ENCODE peak calls at places on chromosome 15, in eight cellular contexts. X is CD4-positive, alpha-beta T cell; C is AG10803; K is AG09309; Z is Peyer's patch; T is uterus; O is BJ; U is left ventricle myocardium inferior. A is an unnamed sample.

GRCh38 chr15:100918690-100919480 is at the start of gene LRRK1:
- DNase-seq in C (peak), K (no peak), T (no peak), U (peak), X (no peak), Z (peak), O (no peak), A (no peak)

GRCh38 chr15:76334438-76335004 is 2.1 kb upstream of the ISL2 start:
- DNase-seq in K (no peak), X (no peak), T (no peak), Z (no peak), O (no peak), U (no peak), C (no peak), A (no peak)

GRCh38 chr15:77144028-77144427 is 73.1 kb upstream of the TSPAN3 start:
- DNase-seq in C (peak), T (no peak), U (no peak), O (no peak), X (no peak), Z (no peak), K (peak), A (no peak)

GRCh38 chr15:88344786-88345185 is 88.2 kb upstream of the NTRK3 start:
- DNase-seq in U (no peak), O (no peak), C (peak), X (no peak), T (no peak), K (no peak), Z (no peak), A (no peak)

GRCh38 chr15:91942676-91943417 is 89.3 kb downstream of the SLCO3A1 start:
- DNase-seq in C (peak), K (peak), U (peak), O (peak), X (peak), T (peak), Z (no peak), A (no peak)

GRCh38 chr15:61921093-61921492 is 139.2 kb downstream of the VPS13C start:
- DNase-seq in T (no peak), U (no peak), X (no peak), O (no peak), C (no peak), K (no peak), Z (no peak), A (no peak)

GRCh38 chr15:66722757-66723540 is 20.9 kb downstream of the SMAD6 start:
- DNase-seq in C (no peak), U (no peak), X (no peak), T (no peak), Z (no peak), O (no peak), K (no peak), A (no peak)

GRCh38 chr15:58951388-58952060 is 18.0 kb upstream of the SLTM start:
- DNase-seq in T (no peak), C (peak), K (peak), Z (no peak), U (no peak), O (peak), X (no peak), A (no peak)

GRCh38 chr15:98009169-98009568 is 48.7 kb downstream of the ARRDC4 start:
- DNase-seq in C (no peak), X (no peak), Z (no peak), K (no peak), O (no peak), U (no peak), T (no peak), A (no peak)

GRCh38 chr15:22952826-22953579 is 27.2 kb downstream of the CYFIP1 start:
- DNase-seq in T (no peak), C (peak), K (no peak), Z (no peak), O (no peak), X (no peak), U (no peak), A (no peak)

GRCh38 chr15:88529021-88529630 is 17.4 kb downstream of the DET1 start:
- DNase-seq in T (no peak), C (peak), X (no peak), Z (no peak), U (no peak), K (peak), O (no peak), A (no peak)

GRCh38 chr15:80107774-80108173 is 45.0 kb upstream of the FAH start:
- DNase-seq in Z (no peak), O (no peak), K (no peak), C (no peak), T (no peak), X (no peak), U (no peak), A (no peak)

GRCh38 chr15:43749690-43750345 is 3.6 kb downstream of the PDIA3 start:
- DNase-seq in Z (no peak), T (no peak), K (no peak), C (no peak), U (no peak), O (no peak), X (peak), A (no peak)

GRCh38 chr15:52717924-52718323 is 38.7 kb upstream of the ATOSA start:
- DNase-seq in U (no peak), X (no peak), K (no peak), O (no peak), C (no peak), T (no peak), Z (no peak), A (no peak)

GRCh38 chr15:27086146-27086545 is 115.2 kb downstream of the GABRG3 start:
- DNase-seq in X (no peak), U (no peak), C (no peak), O (no peak), Z (no peak), K (no peak), T (no peak), A (no peak)

GRCh38 chr15:77066961-77067690 is 3.8 kb downstream of the TSPAN3 start:
- DNase-seq in O (no peak), T (no peak), C (no peak), Z (no peak), U (no peak), K (no peak), X (no peak), A (no peak)

GRCh38 chr15:51367322-51367976 is 26.0 kb downstream of the GLDN start:
- DNase-seq in C (peak), Z (no peak), O (peak), X (no peak), K (no peak), U (no peak), T (no peak), A (no peak)

GRCh38 chr15:58840048-58840447 is 68.9 kb downstream of the MINDY2 start:
- DNase-seq in U (no peak), O (peak), C (peak), T (no peak), K (peak), Z (no peak), X (no peak), A (no peak)

GRCh38 chr15:68154923-68155559 is 50.1 kb downstream of the CALML4 start:
- DNase-seq in O (no peak), U (no peak), T (peak), X (peak), K (peak), C (peak), Z (no peak), A (no peak)

GRCh38 chr15:25391971-25392733 is 46.7 kb downstream of the UBE3A start:
- DNase-seq in C (peak), O (peak), T (no peak), K (peak), U (no peak), Z (no peak), X (no peak), A (no peak)

GRCh38 chr15:29401644-29402043 is 132.0 kb upstream of the NSMCE3 start:
- DNase-seq in U (no peak), K (no peak), O (no peak), Z (no peak), T (no peak), X (no peak), C (no peak), A (no peak)

GRCh38 chr15:43939070-43939469 is 112.3 kb downstream of the WDR76 start:
- DNase-seq in K (no peak), Z (no peak), X (no peak), O (no peak), T (no peak), C (no peak), U (no peak), A (no peak)

GRCh38 chr15:82047493-82048446 is 2.0 kb upstream of the MEX3B start:
- DNase-seq in Z (peak), U (no peak), O (no peak), X (no peak), T (no peak), K (no peak), C (no peak), A (no peak)

GRCh38 chr15:90087454-90088154 is 14.7 kb downstream of the IDH2 start:
- DNase-seq in Z (no peak), K (no peak), C (peak), T (no peak), U (no peak), O (no peak), X (no peak), A (no peak)

GRCh38 chr15:44158111-44158510 is 37.0 kb downstream of the FRMD5 start:
- DNase-seq in K (no peak), O (no peak), Z (no peak), T (no peak), U (no peak), X (no peak), C (no peak), A (no peak)

GRCh38 chr15:88139936-88140335 is 116.6 kb downstream of the NTRK3 start:
- DNase-seq in U (no peak), K (no peak), C (no peak), X (no peak), T (no peak), Z (no peak), O (no peak), A (no peak)

GRCh38 chr15:51130344-51130743 is 35.6 kb upstream of the TNFAIP8L3 start:
- DNase-seq in Z (no peak), T (no peak), U (no peak), O (no peak), K (no peak), X (no peak), C (no peak), A (no peak)

GRCh38 chr15:39888243-39888642 is 31.8 kb downstream of the GPR176 start:
- DNase-seq in U (no peak), T (no peak), O (no peak), C (peak), K (no peak), Z (no peak), X (no peak), A (no peak)

GRCh38 chr15:43881944-43882343 is 55.1 kb downstream of the WDR76 start:
- DNase-seq in O (no peak), U (no peak), Z (no peak), C (no peak), X (no peak), K (no peak), T (no peak), A (no peak)

GRCh38 chr15:63984331-63984730 is 62.0 kb downstream of the DAPK2 start:
- DNase-seq in Z (no peak), X (no peak), T (no peak), O (no peak), U (no peak), K (no peak), C (no peak), A (no peak)

GRCh38 chr15:63985221-63986184 is 60.8 kb downstream of the DAPK2 start:
- DNase-seq in T (no peak), X (no peak), O (no peak), K (no peak), U (peak), C (peak), Z (no peak), A (no peak)

GRCh38 chr15:63982381-63982854 is 63.9 kb downstream of the DAPK2 start:
- DNase-seq in T (no peak), Z (no peak), X (no peak), K (no peak), C (no peak), U (no peak), O (no peak), A (no peak)

GRCh38 chr15:63981596-63982320 is 64.5 kb downstream of the DAPK2 start:
- DNase-seq in O (no peak), K (no peak), Z (no peak), X (no peak), C (no peak), T (no peak), U (no peak), A (no peak)

DNA sequence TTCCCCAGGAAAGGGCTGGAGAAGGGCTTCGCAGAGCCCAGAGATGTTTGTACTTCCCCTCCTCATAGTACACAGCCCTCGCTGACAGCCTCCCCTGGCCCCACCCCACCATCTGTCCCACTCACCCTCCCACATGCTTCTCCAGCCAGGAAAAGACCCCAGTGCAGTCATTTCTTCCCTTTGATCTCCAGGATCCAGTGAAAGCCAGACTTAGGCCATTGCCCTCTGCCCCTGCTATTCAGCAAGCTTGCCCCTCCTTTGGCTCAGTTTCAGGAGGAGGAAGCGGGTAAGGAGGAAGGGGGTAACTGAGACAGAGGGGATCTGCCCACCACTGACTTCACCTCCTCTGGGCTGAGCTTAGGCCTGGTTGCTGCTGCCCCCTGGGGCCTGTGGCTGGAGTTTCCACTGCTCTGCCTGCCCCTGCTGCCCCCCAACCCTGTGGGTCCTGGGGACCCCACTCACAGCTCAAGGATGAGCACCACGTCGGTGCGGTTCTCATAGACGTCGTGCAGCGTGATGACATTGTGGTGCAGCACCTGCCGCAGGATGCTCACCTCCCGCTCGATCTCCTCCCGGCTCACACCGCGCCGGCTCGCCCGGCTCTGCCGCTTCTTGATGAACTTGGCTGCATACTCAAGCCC is 63.1 kb downstream of the DAPK2 start:
- DNase-seq in Z (no peak), U (no peak), X (no peak), K (no peak), C (no peak), T (no peak), O (no peak), A (no peak)
- TF ChIP-seq CTCF in Z (no peak), U (peak), X (peak), K (peak), C (no peak), T (no peak), O (no peak), A (peak)

GRCh38 chr15:72113347-72114031 is 4.5 kb downstream of the MYO9A start:
- DNase-seq in Z (no peak), C (no peak), U (no peak), X (no peak), O (no peak), T (no peak), K (no peak), A (no peak)

GRCh38 chr15:72117448-72117697 is 577 bp downstream of the MYO9A start:
- DNase-seq in U (peak), C (peak), Z (no peak), X (peak), O (peak), K (no peak), T (peak), A (peak)

GRCh38 chr15:72118400-72118978 is at the start of gene SENP8:
- DNase-seq in Z (no peak), T (no peak), U (no peak), C (no peak), K (no peak), O (no peak), X (no peak), A (no peak)

GRCh38 chr15:72116680-72117447 is 1.1 kb downstream of the MYO9A start:
- DNase-seq in X (peak), U (peak), T (peak), Z (no peak), C (peak), O (no peak), K (no peak), A (no peak)

GRCh38 chr15:72117698-72118399 is at the start of gene MYO9A:
- DNase-seq in K (peak), C (peak), T (peak), O (peak), Z (peak), U (peak), X (peak), A (peak)
- TF ChIP-seq CTCF in K (no peak), C (no peak), T (peak), O (no peak), Z (peak), U (peak), X (no peak), A (no peak)

GRCh38 chr15:31442203-31443090 is 115.8 kb downstream of the KLF13 start:
- DNase-seq in O (peak), X (no peak), T (peak), Z (no peak), C (peak), K (peak), U (no peak), A (no peak)
- TF ChIP-seq CTCF in O (peak), X (no peak), T (peak), Z (no peak), C (peak), K (peak), U (peak), A (peak)

DNA sequence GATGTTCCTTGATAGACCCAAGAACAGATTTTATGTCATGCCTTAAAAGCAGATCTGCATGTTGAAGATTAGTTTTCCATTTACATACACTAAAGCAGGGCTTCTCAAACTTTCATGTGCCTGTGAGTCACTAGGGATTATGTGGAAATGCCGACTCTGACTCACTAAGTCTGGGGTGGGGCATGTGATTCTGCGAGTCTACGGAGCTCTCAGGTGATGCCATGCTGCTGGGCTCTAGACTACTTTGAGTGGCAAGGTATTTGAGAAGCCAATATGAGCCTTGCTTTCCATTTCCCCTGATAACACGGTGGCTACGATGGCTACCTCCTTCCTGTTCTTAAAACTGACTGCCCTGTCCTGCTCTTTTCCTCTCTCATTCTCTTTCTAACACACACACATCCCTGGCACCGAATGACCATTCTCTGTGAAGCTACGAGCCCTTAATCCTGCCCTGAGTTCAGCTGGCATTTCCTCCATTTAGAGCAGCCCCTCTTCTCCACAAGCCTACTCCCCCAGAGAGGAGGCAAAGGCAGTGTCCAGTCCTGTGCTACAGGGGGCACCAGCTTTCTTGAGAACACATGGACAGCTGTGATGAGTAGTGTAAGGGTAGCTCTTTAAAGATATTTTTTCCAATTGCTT is 39.7 kb upstream of the PYGO1 start:
- DNase-seq in U (no peak), T (peak), Z (no peak), O (peak), K (peak), C (peak), X (no peak), A (no peak)
- TF ChIP-seq CTCF in U (no peak), T (no peak), Z (no peak), O (no peak), K (no peak), C (peak), X (no peak), A (no peak)

GRCh38 chr15:33735637-33736247 is 232.6 kb upstream of the CHRM5 start:
- DNase-seq in O (no peak), X (no peak), K (no peak), T (no peak), C (peak), Z (no peak), U (no peak), A (no peak)

GRCh38 chr15:33735143-33735542 is 233.2 kb upstream of the CHRM5 start:
- DNase-seq in U (no peak), O (no peak), T (no peak), C (no peak), Z (no peak), K (no peak), X (no peak), A (no peak)

GRCh38 chr15:33742286-33742685 is 226.0 kb upstream of the CHRM5 start:
- DNase-seq in U (no peak), C (peak), K (no peak), O (no peak), T (no peak), Z (no peak), X (no peak), A (no peak)

GRCh38 chr15:33738941-33739664 is 229.2 kb upstream of the CHRM5 start:
- DNase-seq in K (no peak), C (no peak), O (no peak), X (no peak), U (no peak), T (no peak), Z (no peak), A (no peak)

GRCh38 chr15:33737687-33738606 is 230.3 kb upstream of the CHRM5 start:
- DNase-seq in K (no peak), X (peak), O (no peak), U (no peak), T (no peak), Z (no peak), C (peak), A (no peak)
- TF ChIP-seq CTCF in K (peak), X (peak), O (peak), U (peak), T (peak), Z (peak), C (peak), A (peak)

A was measured in type B pancreatic cell.